ENCODE peak calls at places on chromosomes 12 and 14, in six cellular contexts. O is cardiac muscle cell; V is stimulated activated CD8-positive, alpha-beta memory T cell treated with anti-CD3 and anti-CD28 coated beads, Interleukin-2, amount 100 ng/mL, for 1 hour; F is progenitor cell of endocrine pancreas; J is AG04449; T is omental fat pad. Q is an unnamed sample.

GRCh38 chr12:52126605-52127578 is 47.4 kb downstream of the SMIM41 start:
- DNase-seq in O (no peak), T (no peak), J (no peak), F (no peak), V (no peak), Q (no peak)

GRCh38 chr14:101473795-101474562 is 87.3 kb upstream of the DIO3 start:
- DNase-seq in O (no peak), V (no peak), F (no peak), T (peak), J (no peak), Q (no peak)

GRCh38 chr12:47558625-47559345 is 147.0 kb downstream of the RPAP3 start:
- DNase-seq in V (no peak), O (no peak), T (no peak), F (no peak), J (no peak), Q (no peak)

GRCh38 chr12:6538420-6539275 is 4.3 kb downstream of the GAPDH start:
- DNase-seq in O (no peak), T (no peak), J (no peak), V (no peak), F (no peak), Q (no peak)

GRCh38 chr14:92573761-92574498 is 60.3 kb downstream of the RIN3 start:
- DNase-seq in O (no peak), J (no peak), F (no peak), T (no peak), V (no peak), Q (no peak)

GRCh38 chr12:101047652-101048051 is 162.4 kb downstream of the SLC5A8 start:
- DNase-seq in F (no peak), O (no peak), V (no peak), T (no peak), J (no peak), Q (no peak)

GRCh38 chr14:67526676-67527459 is 6.2 kb upstream of the PLEKHH1 start:
- DNase-seq in O (peak), F (no peak), J (no peak), V (no peak), T (no peak), Q (peak)

GRCh38 chr14:67357583-67358354 is 1.8 kb downstream of the ATP6V1D start:
- DNase-seq in J (no peak), O (no peak), V (no peak), F (no peak), T (no peak), Q (no peak)

GRCh38 chr12:87809916-87810315 is 219.3 kb downstream of the C12orf50 start:
- DNase-seq in J (no peak), T (no peak), O (no peak), F (no peak), V (no peak), Q (no peak)

GRCh38 chr14:34085695-34086094 is 134.8 kb upstream of the EGLN3 start:
- DNase-seq in V (no peak), J (no peak), T (no peak), F (no peak), O (no peak), Q (no peak)

GRCh38 chr12:124862768-124863408 is 776 bp downstream of the SCARB1 start:
- DNase-seq in F (no peak), O (peak), V (no peak), J (no peak), T (no peak), Q (no peak)

GRCh38 chr12:5956987-5957386 is 11.9 kb upstream of the ANO2 start:
- DNase-seq in T (no peak), J (no peak), F (no peak), O (no peak), V (no peak), Q (no peak)

GRCh38 chr12:3646561-3647241 is 106.2 kb downstream of the CRACR2A start:
- DNase-seq in O (no peak), J (no peak), T (no peak), F (no peak), V (no peak), Q (no peak)

GRCh38 chr12:30828686-30829085 is 73.9 kb upstream of the CAPRIN2 start:
- DNase-seq in J (no peak), F (peak), V (no peak), O (no peak), T (no peak), Q (no peak)

GRCh38 chr12:130474599-130474998 is 136.9 kb downstream of the PIWIL1 start:
- DNase-seq in F (no peak), T (no peak), O (no peak), J (no peak), V (no peak), Q (no peak)

GRCh38 chr12:98894412-98895085 is 249.5 kb downstream of the APAF1 start:
- DNase-seq in V (no peak), F (peak), T (no peak), J (no peak), O (peak), Q (peak)

GRCh38 chr14:99627510-99628381 is 17.2 kb upstream of the HHIPL1 start:
- DNase-seq in F (no peak), O (no peak), J (no peak), T (no peak), V (no peak), Q (no peak)

GRCh38 chr12:124648710-124649384 is 81.4 kb upstream of the NCOR2 start:
- DNase-seq in O (no peak), J (no peak), V (no peak), T (no peak), F (no peak), Q (no peak)

GRCh38 chr12:9721394-9722092 is 11.4 kb downstream of the CLECL1 start:
- DNase-seq in O (no peak), T (no peak), F (no peak), J (no peak), V (no peak), Q (no peak)

GRCh38 chr14:99955826-99956455 is 109.3 kb upstream of the EVL start:
- DNase-seq in O (no peak), F (no peak), V (no peak), J (no peak), T (no peak), Q (no peak)

GRCh38 chr12:45049912-45050318 is 984 bp downstream of the DBX2 start:
- DNase-seq in F (no peak), J (no peak), O (no peak), T (no peak), V (no peak), Q (no peak)

GRCh38 chr12:64730585-64730964 is 28.6 kb downstream of the GNS start:
- DNase-seq in F (no peak), O (no peak), V (no peak), J (no peak), T (no peak), Q (peak)

GRCh38 chr14:71956920-71957563 is 24.8 kb downstream of the RGS6 start:
- DNase-seq in T (no peak), J (no peak), V (no peak), F (no peak), O (no peak), Q (no peak)

GRCh38 chr12:108856428-108857157 is 790 bp downstream of the SSH1 start:
- DNase-seq in V (no peak), T (no peak), F (no peak), O (peak), J (no peak), Q (peak)

GRCh38 chr12:84732941-84733340 is 179.7 kb downstream of the SLC6A15 start:
- DNase-seq in O (no peak), F (no peak), J (no peak), T (no peak), V (no peak), Q (no peak)

GRCh38 chr14:95040723-95041476 is 116.4 kb downstream of the DICER1 start:
- DNase-seq in V (no peak), J (no peak), F (no peak), O (no peak), T (no peak), Q (no peak)

GRCh38 chr14:58428011-58428807 is 690 bp downstream of the KIAA0586 start:
- DNase-seq in V (no peak), O (peak), F (no peak), T (no peak), J (no peak), Q (no peak)

GRCh38 chr14:74049886-74050495 is 30.8 kb downstream of the BBOF1 start:
- DNase-seq in V (no peak), J (no peak), T (no peak), F (no peak), O (no peak), Q (no peak)

GRCh38 chr12:42428850-42429249 is 102.9 kb downstream of the PPHLN1 start:
- DNase-seq in F (no peak), T (no peak), O (no peak), V (no peak), J (no peak), Q (no peak)

GRCh38 chr14:92323916-92324818 is 1.2 kb downstream of the SLC24A4 start:
- DNase-seq in T (no peak), O (no peak), J (no peak), F (no peak), V (no peak), Q (no peak)

GRCh38 chr12:115452751-115453281 is 768.8 kb upstream of the TBX3 start:
- DNase-seq in F (peak), T (no peak), V (no peak), J (no peak), O (no peak), Q (no peak)

GRCh38 chr12:120536064-120536791 is 2.1 kb downstream of the RNF10 start:
- DNase-seq in J (no peak), T (no peak), F (no peak), V (no peak), O (no peak), Q (no peak)

GRCh38 chr12:127270193-127270592 is 996.8 kb upstream of the TMEM132C start:
- DNase-seq in V (no peak), T (no peak), J (no peak), O (no peak), F (no peak), Q (no peak)

GRCh38 chr14:78075033-78075432 is 95.1 kb upstream of the NRXN3 start:
- DNase-seq in T (no peak), F (no peak), J (no peak), V (no peak), O (peak), Q (no peak)

GRCh38 chr14:102776761-102777710 is at the start of gene TRAF3:
- DNase-seq in J (no peak), T (no peak), V (peak), F (peak), O (peak), Q (peak)

GRCh38 chr12:94689002-94689645 is 38.8 kb upstream of the TMCC3 start:
- DNase-seq in V (no peak), J (no peak), O (no peak), T (no peak), F (no peak), Q (no peak)

GRCh38 chr14:99647407-99647806 is 2.5 kb downstream of the HHIPL1 start:
- DNase-seq in O (no peak), F (no peak), V (no peak), T (no peak), J (no peak), Q (no peak)

GRCh38 chr12:67594888-67595287 is 53.7 kb upstream of the DYRK2 start:
- DNase-seq in O (no peak), V (no peak), J (no peak), F (no peak), T (no peak), Q (no peak)